ENCODE peak calls at places on chromosomes 5 and 9, in eight cellular contexts. One of them, this sample, is unnamed. For H3K9me2, the result is how much of the 10 kb centered on the place peaks cover.

GRCh38 chr9:3992924-3993323 is 306.9 kb downstream of the GLIS3 start:
- DNase-seq in GM23338: no peak
- DNase-seq in GM23248: peak
- DNase-seq in OCI-LY7: no peak
- DNase-seq in HCT116: no peak
- DNase-seq in SK-N-SH: no peak
- DNase-seq in PC-9: no peak
- DNase-seq in PC-3: no peak
- DNase-seq in this sample: no peak

GRCh38 chr5:125412051-125412560 is 665.7 kb upstream of the ZNF608 start:
- DNase-seq in GM23338: peak
- DNase-seq in GM23248: peak
- DNase-seq in OCI-LY7: peak
- DNase-seq in HCT116: no peak
- DNase-seq in SK-N-SH: no peak
- DNase-seq in PC-9: no peak
- DNase-seq in PC-3: peak
- DNase-seq in this sample: peak

GRCh38 chr9:70081120-70081495 is 37.5 kb downstream of the MAMDC2 start:
- DNase-seq in GM23338: no peak
- DNase-seq in GM23248: peak
- DNase-seq in OCI-LY7: no peak
- DNase-seq in HCT116: no peak
- DNase-seq in SK-N-SH: no peak
- DNase-seq in PC-9: peak
- DNase-seq in PC-3: peak
- DNase-seq in this sample: no peak

GRCh38 chr5:137283801-137284200 is 215.3 kb downstream of the SPOCK1 start:
- DNase-seq in GM23338: no peak
- DNase-seq in GM23248: no peak
- DNase-seq in OCI-LY7: no peak
- DNase-seq in HCT116: no peak
- DNase-seq in SK-N-SH: no peak
- DNase-seq in PC-9: no peak
- DNase-seq in PC-3: no peak
- DNase-seq in this sample: no peak

GRCh38 chr5:171953860-171954701 is 52.4 kb downstream of the FBXW11 start:
- DNase-seq in GM23338: no peak
- DNase-seq in GM23248: peak
- DNase-seq in OCI-LY7: no peak
- DNase-seq in HCT116: peak
- DNase-seq in SK-N-SH: no peak
- DNase-seq in PC-9: peak
- DNase-seq in PC-3: peak
- DNase-seq in this sample: no peak

GRCh38 chr9:76610009-76610352 is 151.0 kb downstream of the GCNT1 start:
- DNase-seq in GM23338: no peak
- DNase-seq in GM23248: peak
- DNase-seq in OCI-LY7: no peak
- DNase-seq in HCT116: no peak
- DNase-seq in SK-N-SH: no peak
- DNase-seq in PC-9: no peak
- DNase-seq in PC-3: no peak
- DNase-seq in this sample: no peak

GRCh38 chr5:133265720-133266575 is 214.1 kb downstream of the HSPA4 start:
- DNase-seq in GM23338: no peak
- DNase-seq in GM23248: no peak
- DNase-seq in OCI-LY7: no peak
- DNase-seq in HCT116: no peak
- DNase-seq in SK-N-SH: no peak
- DNase-seq in PC-9: no peak
- DNase-seq in PC-3: no peak
- DNase-seq in this sample: no peak

GRCh38 chr9:104895572-104895971 is 32.4 kb downstream of the ABCA1 start:
- DNase-seq in GM23338: no peak
- DNase-seq in GM23248: peak
- DNase-seq in OCI-LY7: no peak
- DNase-seq in HCT116: no peak
- DNase-seq in SK-N-SH: no peak
- DNase-seq in PC-9: no peak
- DNase-seq in PC-3: peak
- DNase-seq in this sample: no peak

GRCh38 chr9:95938724-95939123 is 63.2 kb downstream of the ERCC6L2 start:
- DNase-seq in GM23338: no peak
- DNase-seq in GM23248: no peak
- DNase-seq in OCI-LY7: peak
- DNase-seq in HCT116: no peak
- DNase-seq in SK-N-SH: no peak
- DNase-seq in PC-9: no peak
- DNase-seq in PC-3: no peak
- DNase-seq in this sample: no peak

GRCh38 chr9:15349892-15350761 is 43.1 kb upstream of the TTC39B start:
- DNase-seq in GM23338: no peak
- DNase-seq in GM23248: peak
- DNase-seq in OCI-LY7: no peak
- DNase-seq in HCT116: no peak
- DNase-seq in SK-N-SH: no peak
- DNase-seq in PC-9: peak
- DNase-seq in PC-3: peak
- DNase-seq in this sample: no peak

GRCh38 chr9:20028849-20029231 is 240.0 kb upstream of the SLC24A2 start:
- DNase-seq in GM23338: no peak
- DNase-seq in GM23248: no peak
- DNase-seq in OCI-LY7: no peak
- DNase-seq in HCT116: no peak
- DNase-seq in SK-N-SH: no peak
- DNase-seq in PC-9: no peak
- DNase-seq in PC-3: no peak
- DNase-seq in this sample: no peak

GRCh38 chr9:96156578-96156977 is 145.4 kb downstream of the HSD17B3 start:
- DNase-seq in GM23338: no peak
- DNase-seq in GM23248: no peak
- DNase-seq in OCI-LY7: no peak
- DNase-seq in HCT116: no peak
- DNase-seq in SK-N-SH: no peak
- DNase-seq in PC-9: no peak
- DNase-seq in PC-3: no peak
- DNase-seq in this sample: no peak

GRCh38 chr9:122220673-122221222 is 8.0 kb downstream of the LHX6 start:
- DNase-seq in GM23338: no peak
- DNase-seq in GM23248: no peak
- DNase-seq in OCI-LY7: no peak
- DNase-seq in HCT116: no peak
- DNase-seq in SK-N-SH: no peak
- DNase-seq in PC-9: no peak
- DNase-seq in PC-3: no peak
- DNase-seq in this sample: no peak

GRCh38 chr5:140298183-140298601 is 4.7 kb downstream of the PFDN1 start:
- DNase-seq in GM23338: peak
- DNase-seq in GM23248: peak
- DNase-seq in OCI-LY7: no peak
- DNase-seq in HCT116: no peak
- DNase-seq in SK-N-SH: no peak
- DNase-seq in PC-9: peak
- DNase-seq in PC-3: peak
- DNase-seq in this sample: no peak

GRCh38 chr9:108163321-108164005 is 673.9 kb upstream of the KLF4 start:
- DNase-seq in GM23338: peak
- DNase-seq in GM23248: peak
- DNase-seq in OCI-LY7: no peak
- DNase-seq in HCT116: no peak
- DNase-seq in SK-N-SH: no peak
- DNase-seq in PC-9: no peak
- DNase-seq in PC-3: peak
- DNase-seq in this sample: no peak

DNA sequence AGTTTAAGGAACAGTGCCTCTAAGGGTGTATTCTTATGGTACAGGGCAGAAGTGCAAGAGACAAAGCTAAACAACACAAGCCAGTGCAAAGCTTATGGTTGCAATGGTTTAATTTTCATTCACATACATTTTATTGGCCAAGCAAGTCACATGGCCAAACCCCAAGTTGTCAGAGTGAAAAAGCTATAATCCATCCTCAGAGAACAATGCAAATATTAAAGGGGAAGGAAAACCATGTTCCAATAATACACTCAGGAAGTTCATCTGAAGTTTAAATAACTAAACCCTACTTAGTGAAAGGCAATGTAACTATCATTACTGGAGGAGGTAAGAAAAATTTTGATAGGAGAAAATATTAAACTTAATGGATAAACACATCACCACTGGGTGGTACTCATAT is 26.6 kb upstream of the TLR4 start:
- DNase-seq in GM23338: no peak
- DNase-seq in GM23248: no peak
- DNase-seq in OCI-LY7: no peak
- DNase-seq in HCT116: no peak
- DNase-seq in SK-N-SH: no peak
- DNase-seq in PC-9: no peak
- DNase-seq in PC-3: no peak
- DNase-seq in this sample: no peak
- H3K9me2 ChIP-seq in GM23338: under half
- H3K9me2 ChIP-seq in GM23248: under half
- H3K9me2 ChIP-seq in OCI-LY7: under half
- H3K9me2 ChIP-seq in HCT116: under half
- H3K9me2 ChIP-seq in SK-N-SH: under half
- H3K9me2 ChIP-seq in PC-9: under half
- H3K9me2 ChIP-seq in PC-3: under half
- H3K9me2 ChIP-seq in this sample: under half

DNA sequence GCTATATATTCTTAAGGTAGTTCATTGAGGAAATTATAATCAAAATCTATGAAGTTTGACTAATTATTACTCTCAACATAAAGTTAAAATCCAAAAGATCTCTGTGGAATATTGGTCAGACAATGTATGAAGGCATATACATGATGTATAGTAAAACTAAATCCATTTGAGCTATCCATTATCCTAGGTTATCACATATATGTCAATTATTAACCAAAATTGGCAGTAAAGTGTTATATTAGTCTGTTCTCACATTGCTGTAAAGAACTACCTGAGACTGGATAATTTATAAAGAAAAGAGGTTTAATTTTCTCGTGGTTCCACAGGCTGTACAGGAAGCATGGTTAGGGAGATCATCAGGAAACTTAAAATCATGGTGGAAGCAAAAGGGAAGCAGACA is 511.7 kb upstream of the SGCD start:
- DNase-seq in GM23338: no peak
- DNase-seq in GM23248: no peak
- DNase-seq in OCI-LY7: no peak
- DNase-seq in HCT116: no peak
- DNase-seq in SK-N-SH: no peak
- DNase-seq in PC-9: no peak
- DNase-seq in PC-3: no peak
- DNase-seq in this sample: no peak
- H3K9me2 ChIP-seq in GM23338: under half
- H3K9me2 ChIP-seq in GM23248: under half
- H3K9me2 ChIP-seq in OCI-LY7: under half
- H3K9me2 ChIP-seq in HCT116: under half
- H3K9me2 ChIP-seq in SK-N-SH: under half
- H3K9me2 ChIP-seq in PC-9: under half
- H3K9me2 ChIP-seq in PC-3: under half
- H3K9me2 ChIP-seq in this sample: under half

GRCh38 chr5:33465120-33465519 is 24.4 kb downstream of the TARS1 start:
- DNase-seq in GM23338: no peak
- DNase-seq in GM23248: no peak
- DNase-seq in OCI-LY7: no peak
- DNase-seq in HCT116: no peak
- DNase-seq in SK-N-SH: no peak
- DNase-seq in PC-9: no peak
- DNase-seq in PC-3: no peak
- DNase-seq in this sample: no peak
- H3K9me2 ChIP-seq in GM23338: under half
- H3K9me2 ChIP-seq in GM23248: under half
- H3K9me2 ChIP-seq in OCI-LY7: under half
- H3K9me2 ChIP-seq in HCT116: under half
- H3K9me2 ChIP-seq in SK-N-SH: under half
- H3K9me2 ChIP-seq in PC-9: under half
- H3K9me2 ChIP-seq in PC-3: under half
- H3K9me2 ChIP-seq in this sample: under half

GRCh38 chr9:106932675-106933074 is 69.7 kb downstream of the ZNF462 start:
- DNase-seq in GM23338: no peak
- DNase-seq in GM23248: no peak
- DNase-seq in OCI-LY7: no peak
- DNase-seq in HCT116: no peak
- DNase-seq in SK-N-SH: no peak
- DNase-seq in PC-9: no peak
- DNase-seq in PC-3: no peak
- DNase-seq in this sample: no peak

GRCh38 chr9:106932178-106932577 is 69.2 kb downstream of the ZNF462 start:
- DNase-seq in GM23338: no peak
- DNase-seq in GM23248: no peak
- DNase-seq in OCI-LY7: no peak
- DNase-seq in HCT116: no peak
- DNase-seq in SK-N-SH: no peak
- DNase-seq in PC-9: no peak
- DNase-seq in PC-3: no peak
- DNase-seq in this sample: no peak

GRCh38 chr9:106933470-106933869 is 70.5 kb downstream of the ZNF462 start:
- DNase-seq in GM23338: no peak
- DNase-seq in GM23248: no peak
- DNase-seq in OCI-LY7: no peak
- DNase-seq in HCT116: no peak
- DNase-seq in SK-N-SH: no peak
- DNase-seq in PC-9: no peak
- DNase-seq in PC-3: no peak
- DNase-seq in this sample: no peak

GRCh38 chr9:106934831-106935230 is 71.9 kb downstream of the ZNF462 start:
- DNase-seq in GM23338: peak
- DNase-seq in GM23248: no peak
- DNase-seq in OCI-LY7: no peak
- DNase-seq in HCT116: no peak
- DNase-seq in SK-N-SH: no peak
- DNase-seq in PC-9: no peak
- DNase-seq in PC-3: no peak
- DNase-seq in this sample: no peak

GRCh38 chr9:106934424-106934823 is 71.5 kb downstream of the ZNF462 start:
- DNase-seq in GM23338: peak
- DNase-seq in GM23248: no peak
- DNase-seq in OCI-LY7: no peak
- DNase-seq in HCT116: no peak
- DNase-seq in SK-N-SH: no peak
- DNase-seq in PC-9: no peak
- DNase-seq in PC-3: no peak
- DNase-seq in this sample: no peak
- H3K9me2 ChIP-seq in GM23338: under half
- H3K9me2 ChIP-seq in GM23248: under half
- H3K9me2 ChIP-seq in OCI-LY7: under half
- H3K9me2 ChIP-seq in HCT116: under half
- H3K9me2 ChIP-seq in SK-N-SH: under half
- H3K9me2 ChIP-seq in PC-9: under half
- H3K9me2 ChIP-seq in PC-3: under half
- H3K9me2 ChIP-seq in this sample: under half